ENCODE peak calls at places on chromosomes 3 and 15, in seven cellular contexts. M, P, G, D, W, E and Q are unnamed samples.

GRCh38 chr3:123194552-123194951 is 7.2 kb upstream of the SEC22A start:
- DNase-seq in M (peak), P (peak), G (no peak), D (no peak), W (peak), E (peak), Q (no peak)

GRCh38 chr15:72237286-72238224 is 6.6 kb upstream of the PKM start:
- DNase-seq in M (peak), P (peak), G (no peak), D (no peak), W (peak), E (peak), Q (peak)

GRCh38 chr3:133675631-133676335 is 14.0 kb upstream of the TOPBP1 start:
- DNase-seq in M (no peak), P (no peak), G (no peak), D (no peak), W (no peak), E (no peak), Q (no peak)

GRCh38 chr3:152430223-152431002 is 161.7 kb downstream of the MBNL1 start:
- DNase-seq in M (no peak), P (no peak), G (no peak), D (no peak), W (no peak), E (no peak), Q (no peak)

GRCh38 chr15:101063891-101064794 is 145.0 kb downstream of the LRRK1 start:
- DNase-seq in M (peak), P (no peak), G (no peak), D (no peak), W (no peak), E (no peak), Q (no peak)

GRCh38 chr3:126464494-126464893 is 11.2 kb downstream of the ZXDC start:
- DNase-seq in M (no peak), P (no peak), G (no peak), D (no peak), W (no peak), E (no peak), Q (no peak)

GRCh38 chr3:64030741-64031140 is 7.4 kb upstream of the PSMD6 start:
- DNase-seq in M (peak), P (peak), G (peak), D (peak), W (peak), E (peak), Q (peak)

GRCh38 chr15:26665950-26666921 is 106.6 kb downstream of the GABRB3 start:
- DNase-seq in M (no peak), P (no peak), G (no peak), D (no peak), W (no peak), E (peak), Q (peak)

GRCh38 chr3:121483290-121483689 is 62.5 kb downstream of the POLQ start:
- DNase-seq in M (peak), P (peak), G (no peak), D (no peak), W (no peak), E (no peak), Q (no peak)

GRCh38 chr3:189720746-189721426 is 89.7 kb downstream of the TP63 start:
- DNase-seq in M (no peak), P (no peak), G (no peak), D (no peak), W (no peak), E (no peak), Q (no peak)

GRCh38 chr3:158102219-158102612 is 4.0 kb downstream of the SHOX2 start:
- DNase-seq in M (no peak), P (no peak), G (no peak), D (no peak), W (no peak), E (no peak), Q (no peak)

GRCh38 chr15:34362047-34362773 is 4.8 kb downstream of the LPCAT4 start:
- DNase-seq in M (no peak), P (no peak), G (no peak), D (no peak), W (no peak), E (no peak), Q (no peak)

GRCh38 chr15:94322141-94322540 is 90.8 kb downstream of the MCTP2 start:
- DNase-seq in M (no peak), P (no peak), G (no peak), D (no peak), W (no peak), E (no peak), Q (no peak)

GRCh38 chr15:63522143-63522531 is 17.7 kb downstream of the USP3 start:
- DNase-seq in M (no peak), P (no peak), G (no peak), D (no peak), W (no peak), E (no peak), Q (no peak)

GRCh38 chr3:124772081-124772831 is 42.0 kb downstream of the UMPS start:
- DNase-seq in M (peak), P (no peak), G (peak), D (no peak), W (peak), E (peak), Q (peak)

GRCh38 chr3:69444980-69445379 is 59.1 kb upstream of the FRMD4B start:
- DNase-seq in M (no peak), P (peak), G (no peak), D (no peak), W (no peak), E (peak), Q (peak)

GRCh38 chr15:79198461-79198860 is 84.1 kb upstream of the ANKRD34C start:
- DNase-seq in M (no peak), P (no peak), G (no peak), D (no peak), W (no peak), E (no peak), Q (no peak)

GRCh38 chr3:156888576-156888975 is 62.4 kb downstream of the LEKR1 start:
- DNase-seq in M (no peak), P (no peak), G (no peak), D (no peak), W (no peak), E (no peak), Q (no peak)

GRCh38 chr3:30890907-30891306 is 3.6 kb downstream of the GADL1 start:
- DNase-seq in M (no peak), P (no peak), G (no peak), D (no peak), W (no peak), E (no peak), Q (no peak)

GRCh38 chr3:99859855-99860254 is 42.2 kb downstream of the CMSS1 start:
- DNase-seq in M (peak), P (peak), G (no peak), D (no peak), W (no peak), E (no peak), Q (no peak)

GRCh38 chr3:29597376-29598008 is 316.6 kb downstream of the RBMS3 start:
- DNase-seq in M (peak), P (no peak), G (no peak), D (no peak), W (no peak), E (no peak), Q (no peak)

GRCh38 chr15:51286816-51287215 is 51.6 kb downstream of the CYP19A1 start:
- DNase-seq in M (no peak), P (no peak), G (peak), D (no peak), W (no peak), E (no peak), Q (no peak)

GRCh38 chr3:78911394-78911793 is 856.4 kb downstream of the ROBO1 start:
- DNase-seq in M (no peak), P (no peak), G (no peak), D (no peak), W (no peak), E (no peak), Q (no peak)

GRCh38 chr15:27271258-27271657 is 300.3 kb downstream of the GABRG3 start:
- DNase-seq in M (no peak), P (no peak), G (no peak), D (peak), W (no peak), E (no peak), Q (no peak)

GRCh38 chr3:127791221-127791913 is 30.9 kb downstream of the MGLL start:
- DNase-seq in M (peak), P (peak), G (peak), D (no peak), W (peak), E (peak), Q (peak)

GRCh38 chr3:55006277-55006676 is 78.4 kb upstream of the LRTM1 start:
- DNase-seq in M (no peak), P (no peak), G (no peak), D (no peak), W (no peak), E (no peak), Q (no peak)

GRCh38 chr15:74172751-74173544 is 562 bp upstream of the ISLR start:
- DNase-seq in M (peak), P (peak), G (no peak), D (no peak), W (peak), E (no peak), Q (no peak)

GRCh38 chr3:47083786-47084185 is 80.1 kb downstream of the SETD2 start:
- DNase-seq in M (no peak), P (peak), G (no peak), D (no peak), W (no peak), E (no peak), Q (no peak)

GRCh38 chr3:119181765-119182164 is 8.4 kb downstream of the UPK1B start:
- DNase-seq in M (no peak), P (peak), G (no peak), D (no peak), W (no peak), E (no peak), Q (no peak)

GRCh38 chr3:141830508-141830907 is 45.9 kb upstream of the ATP1B3 start:
- DNase-seq in M (no peak), P (no peak), G (no peak), D (no peak), W (no peak), E (no peak), Q (no peak)

GRCh38 chr3:62415312-62415791 is 42.0 kb upstream of the FEZF2 start:
- DNase-seq in M (no peak), P (no peak), G (peak), D (no peak), W (no peak), E (peak), Q (peak)

GRCh38 chr3:9349321-9350117 is 13.3 kb upstream of the THUMPD3 start:
- DNase-seq in M (peak), P (peak), G (no peak), D (no peak), W (no peak), E (no peak), Q (no peak)